ENCODE peak calls at places on chromosomes 13 and 19, in eight cellular contexts. W, K, Y, G, P, B, D and T are unnamed samples.

GRCh38 chr19:2867025-2867991 is at the start of gene ZNF556:
- DNase-seq in B (peak), W (no peak), G (no peak), K (peak), D (no peak), P (no peak), Y (no peak), T (no peak)

GRCh38 chr13:87779451-87779850 is 108.3 kb downstream of the SLITRK5 start:
- DNase-seq in W (peak), Y (no peak), B (no peak), P (no peak), G (no peak), K (no peak), D (no peak), T (no peak)

GRCh38 chr19:3184847-3185481 is 766 bp upstream of the NCLN start:
- DNase-seq in W (no peak), K (peak), D (no peak), P (peak), G (peak), B (peak), Y (peak), T (no peak)

GRCh38 chr13:45385912-45386311 is 32.3 kb downstream of the SLC25A30 start:
- DNase-seq in K (no peak), Y (no peak), P (no peak), D (no peak), W (no peak), B (no peak), G (no peak), T (no peak)

GRCh38 chr19:17865364-17866311 is 5.9 kb downstream of the RPL18A start:
- DNase-seq in K (no peak), D (peak), Y (no peak), W (no peak), G (peak), P (no peak), B (peak), T (no peak)

GRCh38 chr13:58919551-58919950 is 1244.2 kb downstream of the DIAPH3 start:
- DNase-seq in Y (no peak), K (no peak), D (no peak), W (no peak), G (no peak), P (no peak), B (no peak), T (no peak)

GRCh38 chr19:39246951-39247669 is 1.5 kb downstream of the IFNL4 start:
- DNase-seq in G (peak), D (no peak), P (peak), K (no peak), B (peak), W (no peak), Y (no peak), T (no peak)

GRCh38 chr13:80284290-80284689 is 56.6 kb downstream of the SPRY2 start:
- DNase-seq in Y (no peak), B (no peak), P (no peak), G (no peak), W (no peak), D (no peak), K (no peak), T (no peak)

GRCh38 chr13:110511509-110512181 is 49.9 kb downstream of the RAB20 start:
- DNase-seq in P (no peak), K (no peak), G (no peak), Y (no peak), W (no peak), D (no peak), B (no peak), T (no peak)

GRCh38 chr13:30477346-30478235 is 11.9 kb upstream of the HMGB1 start:
- DNase-seq in P (no peak), Y (no peak), B (no peak), K (no peak), G (no peak), W (no peak), D (no peak), T (no peak)

GRCh38 chr19:58326501-58326913 is 287 bp upstream of the ZSCAN22 start:
- DNase-seq in D (no peak), G (no peak), K (no peak), W (no peak), Y (no peak), B (no peak), P (no peak), T (no peak)

GRCh38 chr13:45055198-45055901 is 65.0 kb upstream of the GTF2F2 start:
- DNase-seq in P (no peak), W (peak), K (no peak), Y (no peak), G (peak), D (peak), B (peak), T (peak)

GRCh38 chr13:25862156-25862555 is 189.7 kb downstream of the SHISA2 start:
- DNase-seq in B (no peak), G (no peak), P (no peak), W (no peak), Y (no peak), K (no peak), D (no peak), T (no peak)

GRCh38 chr13:73090116-73090811 is 31.5 kb downstream of the KLF5 start:
- DNase-seq in B (peak), Y (no peak), K (no peak), P (peak), W (peak), G (peak), D (peak), T (peak)

GRCh38 chr13:41313659-41314197 is 2.7 kb downstream of the NAA16 start:
- DNase-seq in G (no peak), K (no peak), P (no peak), D (no peak), B (no peak), Y (no peak), W (no peak), T (no peak)
- H3K4me3 ChIP-seq in G (no peak), K (peak), P (no peak), D (peak), B (peak), Y (peak), W (no peak), T (peak)

DNA sequence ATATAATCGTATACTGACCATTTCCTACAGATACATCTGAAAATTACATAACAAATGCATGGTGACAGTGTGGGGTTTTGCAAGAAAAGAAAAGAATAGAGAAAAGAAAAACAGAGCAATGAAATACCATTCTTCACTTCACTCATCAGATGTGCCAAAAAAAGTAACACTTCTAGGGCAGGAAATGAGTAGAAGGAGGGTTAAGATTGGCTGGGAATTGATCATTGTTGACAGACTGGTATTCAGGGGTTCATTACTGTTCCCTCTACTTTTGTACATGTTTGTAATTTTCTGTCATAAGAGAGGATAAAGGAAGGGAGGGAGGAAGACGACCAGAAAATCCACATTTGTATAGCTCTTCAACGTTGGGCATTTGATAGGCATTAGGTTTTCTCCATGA is 31.5 kb downstream of the ABCC4 start:
- DNase-seq in B (no peak), D (no peak), P (no peak), W (no peak), G (no peak), Y (no peak), K (no peak), T (no peak)
- H3K4me3 ChIP-seq in B (no peak), D (no peak), P (no peak), W (no peak), G (no peak), Y (no peak), K (no peak), T (no peak)

GRCh38 chr13:97257800-97258799 is 36.0 kb downstream of the MBNL2 start:
- DNase-seq in B (peak), Y (peak), P (no peak), K (peak), W (peak), D (peak), G (no peak), T (peak)
- H3K4me3 ChIP-seq in B (no peak), Y (no peak), P (no peak), K (no peak), W (no peak), D (no peak), G (no peak), T (no peak)

GRCh38 chr19:47756953-47757608 is 11.7 kb downstream of the NOP53 start:
- DNase-seq in Y (no peak), B (no peak), G (peak), W (no peak), D (no peak), K (no peak), P (no peak), T (no peak)
- H3K4me3 ChIP-seq in Y (no peak), B (no peak), G (no peak), W (no peak), D (no peak), K (no peak), P (no peak), T (no peak)

DNA sequence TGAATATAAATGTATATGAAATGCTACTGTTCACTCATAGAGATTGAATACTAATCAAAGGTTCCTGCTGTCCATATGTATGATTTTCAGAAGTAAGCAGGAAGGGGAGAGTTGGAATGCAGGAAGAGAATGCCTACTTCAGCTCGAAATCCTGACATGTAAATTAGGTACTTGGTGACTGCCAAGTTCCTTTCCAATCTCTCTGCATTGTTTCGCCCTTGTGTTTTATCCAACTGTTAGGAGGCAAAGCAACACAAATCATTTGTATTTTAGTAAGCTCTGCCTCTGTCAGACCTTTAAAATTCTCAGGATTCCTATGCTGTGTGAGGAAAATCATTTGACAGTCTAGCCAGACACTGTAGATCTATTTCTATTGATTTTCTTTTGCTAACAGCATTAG is 9.0 kb downstream of the STARD13 start:
- DNase-seq in K (no peak), W (peak), P (no peak), Y (no peak), B (no peak), G (no peak), D (no peak), T (no peak)
- H3K4me3 ChIP-seq in K (no peak), W (no peak), P (no peak), Y (no peak), B (no peak), G (no peak), D (no peak), T (no peak)

GRCh38 chr19:27796540-27796939 is 1416.4 kb downstream of the UQCRFS1 start:
- DNase-seq in W (no peak), Y (no peak), D (no peak), G (no peak), K (no peak), B (no peak), P (no peak), T (no peak)

GRCh38 chr19:27794444-27795042 is 1418.4 kb downstream of the UQCRFS1 start:
- DNase-seq in K (no peak), W (peak), Y (peak), P (peak), D (peak), B (peak), G (no peak), T (no peak)

GRCh38 chr19:27796073-27796472 is 1416.9 kb downstream of the UQCRFS1 start:
- DNase-seq in D (no peak), B (no peak), P (no peak), Y (no peak), K (no peak), G (no peak), W (no peak), T (no peak)

GRCh38 chr19:27793644-27794443 is 1419.1 kb downstream of the UQCRFS1 start:
- DNase-seq in B (peak), K (peak), Y (peak), P (peak), D (peak), G (peak), W (peak), T (peak)

DNA sequence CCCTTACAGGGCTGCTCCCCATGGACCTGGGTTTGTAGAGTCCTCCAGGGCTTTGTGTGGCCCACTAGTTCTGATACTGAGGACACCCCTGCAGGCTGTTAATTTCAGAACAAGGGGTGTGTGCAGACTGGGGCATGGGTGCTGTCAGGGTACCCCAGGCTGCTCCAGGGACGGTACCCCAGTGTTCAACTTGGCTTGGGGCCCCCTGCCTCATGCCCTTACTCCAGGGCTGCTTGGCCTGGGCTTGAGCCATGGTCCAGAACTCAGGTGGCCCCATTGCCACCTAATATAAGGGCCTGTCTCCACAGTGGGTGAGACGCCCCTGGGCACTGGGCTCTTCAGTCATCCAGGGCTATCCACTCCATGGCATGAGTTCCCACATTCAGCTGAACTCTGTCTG is 1417.6 kb downstream of the UQCRFS1 start:
- DNase-seq in W (no peak), D (no peak), K (no peak), Y (no peak), P (no peak), B (no peak), G (no peak), T (no peak)
- H3K4me3 ChIP-seq in W (no peak), D (no peak), K (no peak), Y (no peak), P (no peak), B (no peak), G (no peak), T (no peak)

GRCh38 chr19:55252760-55253159 is 6.1 kb downstream of the PPP6R1 start:
- DNase-seq in P (no peak), G (no peak), Y (no peak), D (no peak), B (no peak), K (peak), W (no peak), T (no peak)
- H3K4me3 ChIP-seq in P (no peak), G (no peak), Y (no peak), D (no peak), B (no peak), K (no peak), W (no peak), T (no peak)